ENCODE peak calls at places on chromosomes 11 and 22, in seven cellular contexts. One of them, this sample, is unnamed. For H3K27me3, the result is how much of the 10 kb centered on the place peaks cover.

GRCh38 chr11:20112291-20113146 is 47.8 kb downstream of the DBX1 start:
- DNase-seq in brain microvascular endothelial cell: peak
- DNase-seq in right lobe of liver: peak
- DNase-seq in cardiac muscle cell: no peak
- DNase-seq in AG04450: peak
- DNase-seq in HAP-1: no peak
- DNase-seq in BE2C: peak
- DNase-seq in this sample: peak

GRCh38 chr11:96159968-96160367 is 183.0 kb downstream of the MAML2 start:
- DNase-seq in brain microvascular endothelial cell: no peak
- DNase-seq in right lobe of liver: no peak
- DNase-seq in cardiac muscle cell: no peak
- DNase-seq in AG04450: no peak
- DNase-seq in HAP-1: no peak
- DNase-seq in BE2C: no peak
- DNase-seq in this sample: no peak

GRCh38 chr11:67409261-67409666 is 5.4 kb downstream of the TBC1D10C start:
- DNase-seq in brain microvascular endothelial cell: no peak
- DNase-seq in right lobe of liver: no peak
- DNase-seq in cardiac muscle cell: no peak
- DNase-seq in AG04450: no peak
- DNase-seq in HAP-1: no peak
- DNase-seq in BE2C: no peak
- DNase-seq in this sample: no peak

GRCh38 chr22:40036591-40037225 is 42.0 kb downstream of the FAM83F start:
- DNase-seq in brain microvascular endothelial cell: peak
- DNase-seq in right lobe of liver: peak
- DNase-seq in cardiac muscle cell: peak
- DNase-seq in AG04450: peak
- DNase-seq in HAP-1: peak
- DNase-seq in BE2C: peak
- DNase-seq in this sample: no peak

GRCh38 chr11:75000975-75001354 is 12.2 kb downstream of the NEU3 start:
- DNase-seq in brain microvascular endothelial cell: no peak
- DNase-seq in right lobe of liver: no peak
- DNase-seq in cardiac muscle cell: no peak
- DNase-seq in AG04450: no peak
- DNase-seq in HAP-1: no peak
- DNase-seq in BE2C: no peak
- DNase-seq in this sample: no peak

GRCh38 chr11:3849297-3849874 is 6.1 kb upstream of the STIM1 start:
- DNase-seq in brain microvascular endothelial cell: peak
- DNase-seq in right lobe of liver: no peak
- DNase-seq in cardiac muscle cell: peak
- DNase-seq in AG04450: no peak
- DNase-seq in HAP-1: peak
- DNase-seq in BE2C: peak
- DNase-seq in this sample: no peak

GRCh38 chr22:30340911-30341685 is 14.4 kb upstream of the TBC1D10A start:
- DNase-seq in brain microvascular endothelial cell: no peak
- DNase-seq in right lobe of liver: no peak
- DNase-seq in cardiac muscle cell: no peak
- DNase-seq in AG04450: no peak
- DNase-seq in HAP-1: no peak
- DNase-seq in BE2C: no peak
- DNase-seq in this sample: no peak

GRCh38 chr11:65290448-65291165 is 24.1 kb upstream of the CDC42EP2 start:
- DNase-seq in brain microvascular endothelial cell: peak
- DNase-seq in right lobe of liver: peak
- DNase-seq in cardiac muscle cell: peak
- DNase-seq in AG04450: peak
- DNase-seq in HAP-1: no peak
- DNase-seq in BE2C: no peak
- DNase-seq in this sample: peak

GRCh38 chr11:8356731-8357504 is 93.2 kb upstream of the LMO1 start:
- DNase-seq in brain microvascular endothelial cell: no peak
- DNase-seq in right lobe of liver: peak
- DNase-seq in cardiac muscle cell: no peak
- DNase-seq in AG04450: no peak
- DNase-seq in HAP-1: no peak
- DNase-seq in BE2C: no peak
- DNase-seq in this sample: no peak

GRCh38 chr11:128688031-128688713 is 5.7 kb upstream of the FLI1 start:
- DNase-seq in brain microvascular endothelial cell: no peak
- DNase-seq in right lobe of liver: no peak
- DNase-seq in cardiac muscle cell: no peak
- DNase-seq in AG04450: no peak
- DNase-seq in HAP-1: no peak
- DNase-seq in BE2C: no peak
- DNase-seq in this sample: no peak

GRCh38 chr11:73585834-73586575 is 11.9 kb downstream of the FAM168A start:
- DNase-seq in brain microvascular endothelial cell: peak
- DNase-seq in right lobe of liver: no peak
- DNase-seq in cardiac muscle cell: no peak
- DNase-seq in AG04450: peak
- DNase-seq in HAP-1: no peak
- DNase-seq in BE2C: no peak
- DNase-seq in this sample: no peak

GRCh38 chr22:22027955-22028354 is 45.4 kb upstream of the TOP3B start:
- DNase-seq in brain microvascular endothelial cell: no peak
- DNase-seq in right lobe of liver: no peak
- DNase-seq in cardiac muscle cell: no peak
- DNase-seq in AG04450: no peak
- DNase-seq in HAP-1: no peak
- DNase-seq in BE2C: no peak
- DNase-seq in this sample: no peak

GRCh38 chr11:42482822-42483221 is 829.0 kb upstream of the API5 start:
- DNase-seq in brain microvascular endothelial cell: no peak
- DNase-seq in right lobe of liver: no peak
- DNase-seq in cardiac muscle cell: no peak
- DNase-seq in AG04450: no peak
- DNase-seq in HAP-1: no peak
- DNase-seq in BE2C: no peak
- DNase-seq in this sample: no peak

GRCh38 chr11:69727266-69727665 is 23.4 kb upstream of the FGF19 start:
- DNase-seq in brain microvascular endothelial cell: no peak
- DNase-seq in right lobe of liver: no peak
- DNase-seq in cardiac muscle cell: no peak
- DNase-seq in AG04450: no peak
- DNase-seq in HAP-1: no peak
- DNase-seq in BE2C: no peak
- DNase-seq in this sample: no peak

GRCh38 chr11:69726019-69726418 is 22.2 kb upstream of the FGF19 start:
- DNase-seq in brain microvascular endothelial cell: no peak
- DNase-seq in right lobe of liver: no peak
- DNase-seq in cardiac muscle cell: no peak
- DNase-seq in AG04450: no peak
- DNase-seq in HAP-1: no peak
- DNase-seq in BE2C: no peak
- DNase-seq in this sample: no peak

GRCh38 chr11:69729252-69729651 is 25.4 kb upstream of the FGF19 start:
- DNase-seq in brain microvascular endothelial cell: no peak
- DNase-seq in right lobe of liver: no peak
- DNase-seq in cardiac muscle cell: no peak
- DNase-seq in AG04450: no peak
- DNase-seq in HAP-1: no peak
- DNase-seq in BE2C: no peak
- DNase-seq in this sample: no peak

GRCh38 chr11:69730500-69730899 is 26.7 kb upstream of the FGF19 start:
- DNase-seq in brain microvascular endothelial cell: no peak
- DNase-seq in right lobe of liver: no peak
- DNase-seq in cardiac muscle cell: no peak
- DNase-seq in AG04450: no peak
- DNase-seq in HAP-1: no peak
- DNase-seq in BE2C: no peak
- DNase-seq in this sample: no peak

DNA sequence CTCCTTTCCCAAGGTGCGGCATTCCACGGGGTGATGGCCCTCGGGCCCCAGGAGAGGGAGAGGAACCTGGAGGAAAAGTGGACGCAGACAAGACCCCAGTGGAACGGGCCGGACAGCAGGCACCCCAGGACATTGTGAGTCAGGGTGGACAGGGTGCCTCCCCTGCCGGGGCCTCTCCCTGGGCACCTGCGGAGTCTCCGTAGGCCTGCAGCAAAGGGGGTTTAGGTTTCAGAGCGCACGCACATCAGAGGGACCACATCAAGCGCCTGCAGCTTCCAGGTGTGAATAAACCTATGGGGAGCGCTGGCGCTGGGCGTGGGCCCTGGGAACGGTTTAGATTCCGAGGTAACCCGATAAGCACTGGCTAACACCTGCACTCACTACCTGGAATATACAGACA is 22.7 kb upstream of the FGF19 start:
- DNase-seq in brain microvascular endothelial cell: no peak
- DNase-seq in right lobe of liver: no peak
- DNase-seq in cardiac muscle cell: no peak
- DNase-seq in AG04450: no peak
- DNase-seq in HAP-1: no peak
- DNase-seq in BE2C: no peak
- DNase-seq in this sample: no peak
- H3K27me3 ChIP-seq in brain microvascular endothelial cell: under half
- H3K27me3 ChIP-seq in right lobe of liver: under half
- H3K27me3 ChIP-seq in cardiac muscle cell: under half
- H3K27me3 ChIP-seq in AG04450: under half
- H3K27me3 ChIP-seq in HAP-1: under half
- H3K27me3 ChIP-seq in BE2C: under half
- H3K27me3 ChIP-seq in this sample: under half

GRCh38 chr11:134483857-134484256 is 71.8 kb upstream of the B3GAT1 start:
- DNase-seq in brain microvascular endothelial cell: no peak
- DNase-seq in right lobe of liver: no peak
- DNase-seq in cardiac muscle cell: no peak
- DNase-seq in AG04450: no peak
- DNase-seq in HAP-1: no peak
- DNase-seq in BE2C: no peak
- DNase-seq in this sample: no peak
- H3K27me3 ChIP-seq in brain microvascular endothelial cell: under half
- H3K27me3 ChIP-seq in right lobe of liver: under half
- H3K27me3 ChIP-seq in cardiac muscle cell: under half
- H3K27me3 ChIP-seq in AG04450: under half
- H3K27me3 ChIP-seq in HAP-1: under half
- H3K27me3 ChIP-seq in BE2C: under half
- H3K27me3 ChIP-seq in this sample: under half

DNA sequence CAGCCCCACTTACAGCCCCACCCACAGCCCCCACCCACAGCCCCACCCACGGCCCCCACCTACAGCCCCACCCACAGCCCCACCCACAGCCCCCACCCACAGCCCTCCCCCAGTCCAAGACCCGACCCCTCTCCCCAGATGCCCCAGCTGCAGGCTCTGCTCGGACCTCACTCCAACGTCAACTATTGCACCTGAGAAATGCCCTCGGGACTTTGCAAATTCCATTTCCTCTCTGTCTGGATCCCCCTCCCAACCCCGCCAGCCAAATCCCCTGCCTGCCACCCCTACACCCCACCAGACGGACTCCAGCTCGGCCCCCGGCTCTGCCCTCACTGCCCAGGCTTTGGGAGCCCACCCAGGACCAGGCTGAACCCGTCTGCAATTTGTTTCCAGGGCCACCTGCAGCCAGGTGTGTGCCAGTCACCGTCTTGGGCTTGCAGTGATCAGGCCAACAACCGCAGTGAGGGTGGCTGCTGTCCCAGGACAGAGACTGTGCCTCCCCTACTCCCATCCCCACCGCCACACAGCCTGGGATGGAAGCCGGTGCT is 662.8 kb downstream of the BRD1 start:
- DNase-seq in brain microvascular endothelial cell: no peak
- DNase-seq in right lobe of liver: peak
- DNase-seq in cardiac muscle cell: no peak
- DNase-seq in AG04450: no peak
- DNase-seq in HAP-1: no peak
- DNase-seq in BE2C: peak
- DNase-seq in this sample: no peak
- H3K27me3 ChIP-seq in brain microvascular endothelial cell: under half
- H3K27me3 ChIP-seq in right lobe of liver: under half
- H3K27me3 ChIP-seq in cardiac muscle cell: under half
- H3K27me3 ChIP-seq in AG04450: under half
- H3K27me3 ChIP-seq in HAP-1: under half
- H3K27me3 ChIP-seq in BE2C: under half
- H3K27me3 ChIP-seq in this sample: under half

DNA sequence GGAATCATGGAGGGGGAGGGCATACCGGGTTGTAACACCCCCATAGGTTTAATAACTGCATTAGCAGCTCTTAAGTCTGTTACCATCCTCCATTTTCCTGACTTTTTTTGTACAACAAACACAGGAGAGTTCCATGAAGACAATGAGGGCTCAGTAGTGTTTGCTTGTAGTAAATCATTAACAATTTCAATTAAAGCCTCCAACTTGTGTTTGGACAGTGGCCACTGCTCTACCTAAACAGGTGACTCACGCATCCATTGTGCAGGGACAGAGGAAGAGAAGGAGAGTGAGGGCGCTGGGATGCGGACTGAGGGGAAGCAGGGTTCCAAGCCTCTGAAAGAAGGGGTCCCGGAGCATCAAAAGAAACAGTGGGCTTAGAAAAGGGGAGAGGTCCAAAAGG is 21.3 kb upstream of the MTNR1B start:
- DNase-seq in brain microvascular endothelial cell: no peak
- DNase-seq in right lobe of liver: no peak
- DNase-seq in cardiac muscle cell: no peak
- DNase-seq in AG04450: no peak
- DNase-seq in HAP-1: no peak
- DNase-seq in BE2C: no peak
- DNase-seq in this sample: no peak
- H3K27me3 ChIP-seq in brain microvascular endothelial cell: under half
- H3K27me3 ChIP-seq in right lobe of liver: under half
- H3K27me3 ChIP-seq in cardiac muscle cell: under half
- H3K27me3 ChIP-seq in AG04450: under half
- H3K27me3 ChIP-seq in HAP-1: under half
- H3K27me3 ChIP-seq in BE2C: under half
- H3K27me3 ChIP-seq in this sample: under half

DNA sequence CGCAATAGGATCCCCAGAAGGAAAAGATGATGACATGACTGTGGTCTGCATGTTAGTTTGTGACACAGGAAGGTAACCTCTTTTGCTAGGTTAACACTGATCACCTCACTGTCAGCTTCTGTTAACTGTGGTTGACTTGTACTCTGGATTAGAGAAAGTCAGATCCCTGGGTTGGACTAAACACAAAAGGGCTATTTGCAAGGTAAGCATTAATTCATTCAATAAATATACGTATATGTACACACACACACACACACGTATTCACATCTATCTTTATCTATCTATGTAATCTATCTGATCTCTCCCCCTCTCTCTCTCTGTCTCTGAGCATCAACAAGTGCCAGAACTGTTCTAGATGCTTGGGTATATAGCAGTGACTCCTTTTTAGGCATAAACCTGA is 136.1 kb upstream of the SNX19 start:
- DNase-seq in brain microvascular endothelial cell: no peak
- DNase-seq in right lobe of liver: no peak
- DNase-seq in cardiac muscle cell: no peak
- DNase-seq in AG04450: no peak
- DNase-seq in HAP-1: no peak
- DNase-seq in BE2C: no peak
- DNase-seq in this sample: no peak
- H3K27me3 ChIP-seq in brain microvascular endothelial cell: under half
- H3K27me3 ChIP-seq in right lobe of liver: under half
- H3K27me3 ChIP-seq in cardiac muscle cell: under half
- H3K27me3 ChIP-seq in AG04450: under half
- H3K27me3 ChIP-seq in HAP-1: under half
- H3K27me3 ChIP-seq in BE2C: under half
- H3K27me3 ChIP-seq in this sample: under half

GRCh38 chr22:41909290-41910049 is 5.4 kb downstream of the SHISA8 start:
- DNase-seq in brain microvascular endothelial cell: no peak
- DNase-seq in right lobe of liver: no peak
- DNase-seq in cardiac muscle cell: no peak
- DNase-seq in AG04450: no peak
- DNase-seq in HAP-1: no peak
- DNase-seq in BE2C: no peak
- DNase-seq in this sample: no peak
- H3K27me3 ChIP-seq in brain microvascular endothelial cell: under half
- H3K27me3 ChIP-seq in right lobe of liver: under half
- H3K27me3 ChIP-seq in cardiac muscle cell: half or more
- H3K27me3 ChIP-seq in AG04450: under half
- H3K27me3 ChIP-seq in HAP-1: under half
- H3K27me3 ChIP-seq in BE2C: half or more
- H3K27me3 ChIP-seq in this sample: under half